ENCODE peak calls at places on chromosomes 1 and 21, in six cellular contexts. F, X, C, U, I and P are unnamed samples.

GRCh38 chr21:37647781-37648180 is 268.5 kb downstream of the KCNJ6 start:
- DNase-seq in C (no peak), I (no peak), F (peak), U (no peak), X (no peak), P (peak)

GRCh38 chr1:218365600-218365999 is 20.5 kb downstream of the TGFB2 start:
- DNase-seq in X (no peak), C (no peak), U (no peak), I (no peak), F (no peak), P (no peak)

GRCh38 chr1:159892944-159893343 is 7.0 kb downstream of the CFAP45 start:
- DNase-seq in C (no peak), I (no peak), X (no peak), F (no peak), U (no peak), P (no peak)

GRCh38 chr1:1547476-1547875 is 7.1 kb upstream of the TMEM240 start:
- DNase-seq in U (no peak), F (no peak), C (no peak), I (no peak), X (no peak), P (no peak)

GRCh38 chr1:235511470-235512240 is 7.4 kb upstream of the B3GALNT2 start:
- DNase-seq in I (peak), X (no peak), F (no peak), C (peak), U (no peak), P (no peak)

GRCh38 chr1:67307251-67308060 is at the start of gene IL12RB2:
- DNase-seq in F (no peak), U (peak), X (no peak), I (peak), C (no peak), P (no peak)

GRCh38 chr21:39611547-39612190 is 1.1 kb upstream of the B3GALT5 start:
- DNase-seq in I (peak), F (no peak), U (no peak), X (no peak), C (no peak), P (no peak)

GRCh38 chr1:153277852-153278251 is 18.4 kb downstream of the LORICRIN start:
- DNase-seq in F (no peak), X (no peak), I (no peak), U (no peak), C (no peak), P (peak)

GRCh38 chr1:156247460-156248322 is at the start of gene PAQR6:
- DNase-seq in F (no peak), U (no peak), I (peak), X (no peak), C (peak), P (no peak)

GRCh38 chr1:225343618-225344017 is 84.2 kb downstream of the LBR start:
- DNase-seq in C (peak), F (no peak), I (no peak), X (no peak), U (no peak), P (no peak)

GRCh38 chr1:184567016-184567415 is 180.2 kb downstream of the C1orf21 start:
- DNase-seq in I (no peak), X (no peak), F (no peak), U (no peak), C (no peak), P (no peak)

GRCh38 chr21:42199488-42200463 is 19.2 kb upstream of the ABCG1 start:
- DNase-seq in X (peak), I (no peak), C (peak), U (no peak), F (peak), P (peak)

GRCh38 chr1:3651939-3652537 is at the start of gene TP73:
- DNase-seq in U (no peak), X (no peak), C (no peak), F (no peak), I (peak), P (no peak)

GRCh38 chr1:1039145-1039910 is 19.4 kb downstream of the AGRN start:
- DNase-seq in F (no peak), I (no peak), C (no peak), X (no peak), U (no peak), P (no peak)

GRCh38 chr1:202235856-202236837 is 42.5 kb downstream of the LGR6 start:
- DNase-seq in C (peak), I (peak), X (peak), F (peak), U (peak), P (peak)

GRCh38 chr1:3922201-3922725 is 22.2 kb upstream of the C1orf174 start:
- DNase-seq in X (no peak), U (no peak), C (no peak), I (no peak), F (no peak), P (no peak)

GRCh38 chr21:46111193-46111571 is 13.3 kb downstream of the COL6A2 start:
- DNase-seq in X (no peak), C (no peak), I (no peak), F (no peak), U (no peak), P (no peak)

GRCh38 chr21:36079010-36079649 is 9.3 kb downstream of the CBR1 start:
- DNase-seq in U (no peak), I (no peak), F (no peak), X (no peak), C (peak), P (no peak)

GRCh38 chr1:34794001-34794789 is 1.4 kb downstream of the GJA4 start:
- DNase-seq in U (no peak), F (no peak), C (no peak), X (no peak), I (no peak), P (no peak)

GRCh38 chr21:41570791-41571355 is 62.9 kb upstream of the TMPRSS2 start:
- DNase-seq in C (no peak), F (no peak), I (no peak), X (no peak), U (no peak), P (no peak)

GRCh38 chr1:70528591-70529333 is 117.7 kb downstream of the CTH start:
- DNase-seq in X (peak), F (no peak), C (peak), U (no peak), I (peak), P (no peak)

GRCh38 chr21:44432841-44433790 is 22.2 kb upstream of the LRRC3 start:
- DNase-seq in C (no peak), X (no peak), U (no peak), F (no peak), I (no peak), P (no peak)

GRCh38 chr1:211579434-211580302 is 707 bp upstream of the SLC30A1 start:
- DNase-seq in X (peak), F (no peak), C (peak), U (no peak), I (peak), P (no peak)

GRCh38 chr1:164735315-164736052 is 176.5 kb downstream of the PBX1 start:
- DNase-seq in F (no peak), C (peak), U (no peak), X (no peak), I (peak), P (peak)

GRCh38 chr1:226973371-226973897 is 33.3 kb downstream of the COQ8A start:
- DNase-seq in C (no peak), X (no peak), F (no peak), I (no peak), U (no peak), P (no peak)

GRCh38 chr1:219412772-219413171 is 200.1 kb downstream of the ZC3H11B start:
- DNase-seq in I (no peak), C (no peak), U (no peak), F (no peak), X (peak), P (no peak)

GRCh38 chr1:39268112-39268581 is 63.7 kb downstream of the MACF1 start:
- DNase-seq in X (peak), I (peak), U (no peak), C (peak), F (peak), P (no peak)

GRCh38 chr1:235417101-235417697 is 50.0 kb downstream of the TBCE start:
- DNase-seq in F (no peak), C (peak), X (peak), U (peak), I (peak), P (no peak)

GRCh38 chr1:229027622-229028182 is 243.2 kb upstream of the RAB4A start:
- DNase-seq in U (peak), C (peak), X (no peak), F (no peak), I (peak), P (no peak)

GRCh38 chr1:27296773-27297214 is 25.2 kb upstream of the TMEM222 start:
- DNase-seq in X (no peak), I (peak), F (peak), U (peak), C (no peak), P (no peak)

GRCh38 chr1:169873582-169874200 is 20.0 kb downstream of the SCYL3 start:
- DNase-seq in F (no peak), I (no peak), C (no peak), X (no peak), U (no peak), P (no peak)

GRCh38 chr1:205444931-205445652 is 10.8 kb downstream of the BLACAT1 start:
- DNase-seq in U (no peak), I (peak), C (peak), X (no peak), F (no peak), P (no peak)

GRCh38 chr1:52670599-52670998 is 27.5 kb downstream of the COA7 start:
- DNase-seq in I (no peak), U (no peak), C (no peak), X (no peak), F (no peak), P (no peak)